ENCODE peak calls at places on chromosomes 1 and 21, in five cellular contexts. I, J, W, M and A are unnamed samples.

GRCh38 chr1:17121881-17122280 is 2.6 kb upstream of the PADI2 start:
- DNase-seq in W (no peak), I (peak), J (no peak), M (no peak), A (no peak)

GRCh38 chr1:91523462-91523861 is 22.8 kb downstream of the CDC7 start:
- DNase-seq in M (no peak), W (no peak), I (peak), J (no peak), A (no peak)

GRCh38 chr1:228279011-228279721 is 71.3 kb downstream of the OBSCN start:
- DNase-seq in W (no peak), J (no peak), M (no peak), I (no peak), A (no peak)

GRCh38 chr1:201127755-201128455 is 921 bp upstream of the ASCL5 start:
- DNase-seq in J (no peak), W (no peak), M (peak), I (peak), A (no peak)

GRCh38 chr1:93865253-93865652 is 13.8 kb downstream of the DNTTIP2 start:
- DNase-seq in W (no peak), J (no peak), M (no peak), I (peak), A (no peak)

GRCh38 chr1:200767326-200767725 is 28.6 kb downstream of the CAMSAP2 start:
- DNase-seq in J (no peak), M (no peak), I (peak), W (no peak), A (no peak)

GRCh38 chr1:233327938-233328660 is 575 bp downstream of the MAP3K21 start:
- DNase-seq in J (peak), M (peak), W (no peak), I (no peak), A (no peak)

GRCh38 chr1:208142632-208143390 is 101.4 kb downstream of the PLXNA2 start:
- DNase-seq in W (no peak), M (no peak), I (no peak), J (no peak), A (no peak)

GRCh38 chr1:216221260-216221700 is 202.0 kb downstream of the USH2A start:
- DNase-seq in I (peak), W (peak), J (no peak), M (no peak), A (peak)

GRCh38 chr1:183002267-183002666 is 21.0 kb upstream of the LAMC1 start:
- DNase-seq in J (no peak), M (no peak), W (no peak), I (no peak), A (no peak)

GRCh38 chr1:231847612-231848390 is 221.2 kb downstream of the DISC1 start:
- DNase-seq in W (no peak), M (no peak), J (no peak), I (no peak), A (no peak)

GRCh38 chr1:153985341-153985912 is 712 bp downstream of the RAB13 start:
- DNase-seq in I (peak), M (no peak), W (no peak), J (no peak), A (no peak)

GRCh38 chr21:29376556-29376955 is 77.8 kb downstream of the BACH1 start:
- DNase-seq in M (peak), I (no peak), W (no peak), J (peak), A (peak)

GRCh38 chr1:109113787-109114568 is at the start of gene ELAPOR1:
- DNase-seq in I (peak), W (no peak), J (peak), M (peak), A (no peak)

GRCh38 chr1:208154040-208154439 is 90.1 kb downstream of the PLXNA2 start:
- DNase-seq in I (no peak), J (no peak), M (no peak), W (no peak), A (no peak)

GRCh38 chr1:3469849-3470649 is 15.6 kb downstream of the ARHGEF16 start:
- DNase-seq in M (peak), I (no peak), W (no peak), J (no peak), A (no peak)

GRCh38 chr1:183577897-183578470 is 12.3 kb downstream of the NCF2 start:
- DNase-seq in W (no peak), M (no peak), J (no peak), I (no peak), A (no peak)

GRCh38 chr1:223730471-223730870 is 18.1 kb downstream of the CAPN2 start:
- DNase-seq in M (no peak), J (no peak), W (no peak), I (no peak), A (no peak)

GRCh38 chr21:44093761-44094160 is 13.4 kb upstream of the PWP2 start:
- DNase-seq in J (no peak), M (no peak), I (no peak), W (no peak), A (no peak)

GRCh38 chr1:11713095-11713494 is 21.6 kb downstream of the DRAXIN start:
- DNase-seq in J (no peak), I (no peak), W (no peak), M (no peak), A (no peak)

GRCh38 chr1:198699167-198700015 is 60.6 kb downstream of the PTPRC start:
- DNase-seq in W (no peak), J (peak), I (peak), M (peak), A (no peak)